ENCODE peak calls at places on chromosomes 12 and 14, in seven cellular contexts. C, L, T, H, X, K and M are unnamed samples.

GRCh38 chr12:99745106-99745505 is 97.6 kb downstream of the GARIN6 start:
- DNase-seq in L (no peak), H (no peak), C (no peak), X (no peak), T (no peak), K (no peak), M (no peak)

GRCh38 chr12:49974677-49975369 is 2.1 kb downstream of the AQP6 start:
- DNase-seq in L (no peak), H (no peak), C (no peak), X (no peak), T (no peak), K (no peak), M (no peak)

GRCh38 chr12:46942579-46942978 is 116.8 kb upstream of the SLC38A4 start:
- DNase-seq in H (no peak), K (no peak), C (no peak), L (no peak), T (no peak), X (peak; percentile 34), M (no peak)

GRCh38 chr12:65556676-65557424 is 267.4 kb upstream of the HMGA2 start:
- DNase-seq in H (peak; percentile 67), X (peak; percentile 36), K (peak; percentile 60), T (peak; percentile 70), L (peak; percentile 77), C (peak; percentile 69), M (no peak)

GRCh38 chr12:124179936-124180605 is 114.8 kb upstream of the RFLNA start:
- DNase-seq in X (peak; percentile 37), H (no peak), C (no peak), K (no peak), L (no peak), T (no peak), M (no peak)

GRCh38 chr12:34398366-34398705 is 376.0 kb downstream of the ALG10 start:
- DNase-seq in L (no peak), K (peak; percentile 9), C (no peak), H (peak; percentile 5), X (no peak), T (no peak), M (no peak)

GRCh38 chr14:99741227-99741976 is 51.8 kb upstream of the EML1 start:
- DNase-seq in T (no peak), H (no peak), C (no peak), K (no peak), L (no peak), X (no peak), M (no peak)

GRCh38 chr12:118342115-118342514 is 30.6 kb downstream of the TAOK3 start:
- DNase-seq in C (no peak), L (no peak), H (no peak), X (no peak), T (no peak), K (no peak), M (no peak)

GRCh38 chr12:879641-880040 is 69.9 kb downstream of the RAD52 start:
- DNase-seq in T (no peak), K (no peak), C (peak; percentile 36), X (no peak), L (no peak), H (no peak), M (no peak)

GRCh38 chr14:98786456-98786855 is 485.5 kb downstream of the BCL11B start:
- DNase-seq in H (no peak), X (no peak), C (no peak), L (no peak), T (no peak), K (no peak), M (no peak)

GRCh38 chr14:103141117-103141796 is 18.0 kb downstream of the TNFAIP2 start:
- DNase-seq in K (no peak), C (no peak), L (peak; percentile 71), H (no peak), X (no peak), T (no peak), M (no peak)

GRCh38 chr14:74459981-74460380 is 33.1 kb downstream of the NPC2 start:
- DNase-seq in T (no peak), L (no peak), X (no peak), C (no peak), K (no peak), H (no peak), M (no peak)

GRCh38 chr12:57591567-57592325 is 754 bp downstream of the PIP4K2C start:
- DNase-seq in H (no peak), L (peak; percentile 46), X (no peak), C (no peak), K (no peak), T (no peak), M (no peak)

GRCh38 chr12:131333136-131333535 is 377.8 kb upstream of the SFSWAP start:
- DNase-seq in T (no peak), K (no peak), X (no peak), H (no peak), L (no peak), C (no peak), M (no peak)

GRCh38 chr14:38883127-38883526 is 219.9 kb downstream of the SEC23A start:
- DNase-seq in X (no peak), H (no peak), T (no peak), C (no peak), K (no peak), L (no peak), M (no peak)

GRCh38 chr14:74257078-74257987 is 18.1 kb downstream of the VSX2 start:
- DNase-seq in L (peak; percentile 47), C (no peak), H (no peak), K (no peak), T (no peak), X (no peak), M (no peak)

GRCh38 chr12:65362231-65362630 is 83.7 kb downstream of the MSRB3 start:
- DNase-seq in L (no peak), T (no peak), C (no peak), X (peak; percentile 58), H (no peak), K (no peak), M (no peak)

GRCh38 chr12:34051486-34051885 is 29.2 kb downstream of the ALG10 start:
- DNase-seq in L (no peak), C (no peak), H (no peak), K (no peak), X (no peak), T (no peak), M (no peak)

GRCh38 chr12:57461326-57461903 is 1.8 kb downstream of the GLI1 start:
- DNase-seq in H (peak; percentile 78), T (no peak), X (no peak), K (no peak), C (no peak), L (peak; percentile 86), M (no peak)

GRCh38 chr12:49672351-49673181 is 34.6 kb downstream of the FMNL3 start:
- DNase-seq in K (no peak), T (no peak), L (no peak), X (no peak), C (no peak), H (no peak), M (no peak)

GRCh38 chr12:30753233-30753632 is 1.5 kb downstream of the CAPRIN2 start:
- DNase-seq in X (no peak), C (no peak), L (peak; percentile 40), K (no peak), H (no peak), T (peak; percentile 36), M (no peak)

GRCh38 chr14:104937694-104938365 is 13.2 kb downstream of the PLD4 start:
- DNase-seq in H (peak; percentile 9), L (no peak), K (no peak), C (no peak), T (no peak), X (no peak), M (no peak)

GRCh38 chr12:55624056-55624455 is 12.6 kb upstream of the OR10P1 start:
- DNase-seq in K (no peak), L (no peak), H (no peak), C (no peak), T (no peak), X (no peak), M (no peak)

GRCh38 chr12:55614764-55615163 is 21.9 kb upstream of the OR10P1 start:
- DNase-seq in C (no peak), K (no peak), L (no peak), H (no peak), X (no peak), T (no peak), M (no peak)

GRCh38 chr12:55619352-55620138 is 17.1 kb upstream of the OR10P1 start:
- DNase-seq in X (no peak), T (peak; percentile 90), K (peak; percentile 53), L (peak; percentile 91), C (peak; percentile 84), H (peak; percentile 39), M (peak; percentile 80)
- TF ChIP-seq CTCF in X (peak; percentile 69), T (peak; percentile 73), K (no peak), L (peak; percentile 98), C (peak; percentile 79), H (peak; percentile 69), M (peak; percentile 76)

DNA sequence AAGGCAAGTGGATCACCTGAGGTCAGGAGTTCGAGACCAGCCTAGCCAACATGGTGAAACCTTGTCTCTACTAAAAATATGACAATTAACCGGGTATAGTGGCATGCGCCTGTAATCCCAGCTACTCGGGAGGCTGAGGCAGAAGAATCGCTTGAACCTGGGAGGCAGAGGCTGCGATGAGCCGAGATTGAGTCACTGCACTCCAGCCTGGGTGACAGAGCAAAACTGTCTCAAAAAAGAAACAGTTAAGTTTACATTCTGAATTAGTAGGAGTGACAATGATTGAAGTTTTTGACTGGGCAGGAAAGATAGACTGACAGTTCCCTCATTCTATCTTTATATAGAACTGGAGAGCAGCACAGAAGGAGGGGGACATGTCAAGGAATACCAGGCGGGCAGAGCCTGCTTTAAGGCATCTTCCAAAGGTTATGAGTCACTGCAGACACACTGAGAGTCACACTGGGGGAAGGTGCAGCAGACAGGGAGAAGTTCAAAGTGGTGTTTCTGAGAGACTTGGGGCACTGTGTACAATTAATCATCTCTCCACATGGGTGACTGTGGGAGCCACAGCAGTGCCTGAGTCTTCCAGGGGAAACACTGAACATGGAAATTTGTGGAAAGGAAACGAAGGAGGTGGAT is 42.8 kb upstream of the RNASE3 start:
- DNase-seq in L (peak; percentile 84), X (no peak), C (no peak), K (no peak), T (no peak), H (no peak), M (peak; percentile 32)
- TF ChIP-seq CTCF in L (no peak), X (no peak), C (no peak), K (no peak), T (no peak), H (no peak), M (no peak)

DNA sequence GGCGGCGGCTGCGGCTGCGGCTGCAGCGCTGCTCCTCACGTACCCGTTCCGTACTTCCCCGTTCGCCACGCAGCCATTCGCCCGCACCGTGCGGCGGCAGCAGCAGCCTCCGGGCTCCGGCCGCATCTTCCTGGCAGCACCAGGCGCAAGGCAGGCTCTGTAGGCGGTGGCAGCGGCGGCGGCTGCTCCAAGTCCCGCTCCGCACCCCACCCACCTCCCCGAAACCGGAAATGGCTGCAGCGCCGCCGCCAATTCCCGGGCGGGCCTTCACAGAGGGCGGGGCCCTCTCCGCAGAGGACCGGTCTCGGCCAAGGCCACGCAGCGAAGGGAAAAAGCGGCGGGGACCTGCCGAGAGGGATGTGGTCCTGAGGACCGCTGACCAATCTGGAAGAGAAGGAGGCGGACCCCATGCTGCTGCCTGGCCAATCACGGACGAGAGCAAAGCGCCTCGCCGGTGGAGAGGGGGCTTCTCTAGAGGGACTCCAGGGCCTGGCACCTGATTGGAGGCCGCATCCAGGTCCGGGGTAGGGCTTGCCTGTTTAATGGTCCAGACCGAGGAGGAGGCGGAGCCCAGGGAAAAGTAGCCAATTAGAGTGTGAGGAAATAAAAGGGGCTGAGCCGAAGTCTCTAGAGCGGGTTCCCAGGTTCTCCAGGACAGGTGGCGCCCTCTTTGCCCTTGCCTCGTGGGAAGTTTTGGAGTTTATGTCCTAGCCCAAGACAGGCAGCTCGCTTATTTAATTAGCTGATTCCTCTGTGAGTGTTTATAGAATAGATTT is at the start of gene SPTLC2:
- DNase-seq in X (peak; percentile 99), H (peak; percentile 98), K (peak; percentile 98), C (peak; percentile 98), L (peak; percentile 100), T (peak; percentile 99), M (peak; percentile 92)
- TF ChIP-seq CTCF in X (peak; percentile 30), H (peak; percentile 28), K (no peak), C (no peak), L (peak; percentile 10), T (no peak), M (peak; percentile 20)

GRCh38 chr12:105107497-105108371 is at the start of gene WASHC4:
- DNase-seq in L (peak; percentile 97), K (peak; percentile 94), C (peak; percentile 47), T (peak; percentile 60), X (peak; percentile 59), H (peak; percentile 89), M (no peak)
- TF ChIP-seq CTCF in L (no peak), K (no peak), C (no peak), T (no peak), X (no peak), H (no peak), M (no peak)